ENCODE peak calls at places on chromosomes 2 and 18, in four cellular contexts. T is psoas muscle, L is heart left ventricle, C is uterus. W is an unnamed sample.
A peak's percentile ranks its signal among the peaks of the same experiment; 100 is the strongest.

GRCh38 chr2:197599285-197599965 is 76.0 kb downstream of the RFTN2 start:
- DNase-seq in T (no peak), L (no peak), C (no peak), W (no peak)

GRCh38 chr2:32632089-32632488 is 4.2 kb downstream of the TTC27 start:
- DNase-seq in T (no peak), L (no peak), C (no peak), W (no peak)

GRCh38 chr18:12305930-12306629 is 2.0 kb upstream of the TUBB6 start:
- DNase-seq in T (no peak), L (no peak), C (no peak), W (peak; percentile 53)

GRCh38 chr2:73260338-73260984 is 23.8 kb downstream of the FBXO41 start:
- DNase-seq in T (peak; percentile 44), L (no peak), C (no peak), W (no peak)

GRCh38 chr2:169046440-169047151 is 15.5 kb upstream of the ABCB11 start:
- DNase-seq in T (no peak), L (no peak), C (no peak), W (no peak)

GRCh38 chr2:133521146-133521745 is 47.0 kb downstream of the NCKAP5 start:
- DNase-seq in T (no peak), L (no peak), C (no peak), W (no peak)

GRCh38 chr18:77218642-77219041 is 31.0 kb upstream of the GALR1 start:
- DNase-seq in T (no peak), L (no peak), C (no peak), W (no peak)

GRCh38 chr2:38187416-38188127 is 111.6 kb upstream of the CYP1B1 start:
- DNase-seq in T (peak; percentile 72), L (peak; percentile 55), C (peak; percentile 88), W (no peak)

GRCh38 chr2:95165030-95165370 is 609 bp upstream of the ZNF2 start:
- DNase-seq in T (no peak), L (no peak), C (no peak), W (no peak)

GRCh38 chr2:66464930-66465637 is 30.2 kb downstream of the MEIS1 start:
- DNase-seq in T (no peak), L (no peak), C (no peak), W (no peak)

GRCh38 chr2:77104554-77104953 is 417.6 kb downstream of the LRRTM4 start:
- DNase-seq in T (no peak), L (no peak), C (no peak), W (no peak)

GRCh38 chr2:186347472-186347871 is 138.6 kb upstream of the ZC3H15 start:
- DNase-seq in T (no peak), L (no peak), C (no peak), W (no peak)

GRCh38 chr18:36547544-36547943 is 250.0 kb downstream of the FHOD3 start:
- DNase-seq in T (no peak), L (no peak), C (no peak), W (no peak)

GRCh38 chr2:57448816-57449215 is 597.8 kb upstream of the VRK2 start:
- DNase-seq in T (no peak), L (no peak), C (no peak), W (no peak)

GRCh38 chr18:65934874-65935273 is 184.1 kb downstream of the CDH7 start:
- DNase-seq in T (no peak), L (no peak), C (no peak), W (no peak)

GRCh38 chr2:105872830-105873229 is 128.1 kb downstream of the NCK2 start:
- DNase-seq in T (no peak), L (no peak), C (no peak), W (peak; percentile 60)

GRCh38 chr2:100877555-100877954 is 57.6 kb downstream of the NPAS2 start:
- DNase-seq in T (peak; percentile 31), L (no peak), C (no peak), W (no peak)

GRCh38 chr2:120735750-120736170 is at the start of gene GLI2:
- DNase-seq in T (peak; percentile 74), L (peak; percentile 74), C (peak; percentile 81), W (peak; percentile 83)

GRCh38 chr2:132567682-132568081 is 102.3 kb downstream of the LYPD1 start:
- DNase-seq in T (no peak), L (no peak), C (no peak), W (no peak)

GRCh38 chr18:75478996-75479870 is 51.7 kb upstream of the SMIM21 start:
- DNase-seq in T (no peak), L (no peak), C (peak; percentile 25), W (no peak)

GRCh38 chr2:26052731-26053130 is 18.8 kb downstream of the RAB10 start:
- DNase-seq in T (no peak), L (no peak), C (no peak), W (no peak)

GRCh38 chr2:221334466-221334865 is 237.6 kb downstream of the EPHA4 start:
- DNase-seq in T (no peak), L (no peak), C (no peak), W (no peak)

GRCh38 chr2:137172162-137172561 is 406.8 kb downstream of the THSD7B start:
- DNase-seq in T (no peak), L (no peak), C (no peak), W (no peak)

GRCh38 chr2:219570194-219570923 is 980 bp downstream of the OBSL1 start:
- DNase-seq in T (peak; percentile 51), L (no peak), C (peak; percentile 47), W (no peak)

GRCh38 chr2:66890286-66890812 is 455.4 kb downstream of the MEIS1 start:
- DNase-seq in T (no peak), L (no peak), C (no peak), W (no peak)

GRCh38 chr2:229230215-229230614 is 40.9 kb downstream of the PID1 start:
- DNase-seq in T (no peak), L (no peak), C (no peak), W (no peak)

GRCh38 chr18:62446511-62446910 is 76.3 kb upstream of the ZCCHC2 start:
- DNase-seq in T (no peak), L (no peak), C (no peak), W (no peak)

GRCh38 chr2:182616471-182617393 is 99.3 kb upstream of the DNAJC10 start:
- DNase-seq in T (no peak), L (no peak), C (no peak), W (no peak)

GRCh38 chr18:13611616-13612110 is 114.7 kb downstream of the FAM210A start:
- DNase-seq in T (peak; percentile 44), L (peak; percentile 77), C (peak; percentile 50), W (no peak)

GRCh38 chr2:73418343-73418742 is 32.7 kb downstream of the ALMS1 start:
- DNase-seq in T (peak; percentile 73), L (peak; percentile 67), C (peak; percentile 82), W (peak; percentile 76)

GRCh38 chr2:48183991-48184390 is 277.7 kb upstream of the FBXO11 start:
- DNase-seq in T (no peak), L (no peak), C (no peak), W (no peak)

GRCh38 chr2:238285653-238286082 is 2.7 kb downstream of the PER2 start:
- DNase-seq in T (peak; percentile 79), L (peak; percentile 66), C (peak; percentile 86), W (peak; percentile 90)

GRCh38 chr2:27932396-27932795 is 41.9 kb downstream of the BABAM2 start:
- DNase-seq in T (no peak), L (no peak), C (no peak), W (no peak)

GRCh38 chr2:141317986-141318385 is 812.8 kb downstream of the LRP1B start:
- DNase-seq in T (no peak), L (no peak), C (no peak), W (no peak)

GRCh38 chr2:43787895-43788294 is 14.1 kb downstream of the DYNC2LI1 start:
- DNase-seq in T (no peak), L (no peak), C (no peak), W (no peak)

GRCh38 chr2:122210898-122211605 is 455.6 kb downstream of the TSN start:
- DNase-seq in T (no peak), L (no peak), C (no peak), W (no peak)

GRCh38 chr2:96533292-96534073 is 3.1 kb upstream of the ARID5A start:
- DNase-seq in T (peak; percentile 89), L (peak; percentile 85), C (peak; percentile 80), W (peak; percentile 97)

DNA sequence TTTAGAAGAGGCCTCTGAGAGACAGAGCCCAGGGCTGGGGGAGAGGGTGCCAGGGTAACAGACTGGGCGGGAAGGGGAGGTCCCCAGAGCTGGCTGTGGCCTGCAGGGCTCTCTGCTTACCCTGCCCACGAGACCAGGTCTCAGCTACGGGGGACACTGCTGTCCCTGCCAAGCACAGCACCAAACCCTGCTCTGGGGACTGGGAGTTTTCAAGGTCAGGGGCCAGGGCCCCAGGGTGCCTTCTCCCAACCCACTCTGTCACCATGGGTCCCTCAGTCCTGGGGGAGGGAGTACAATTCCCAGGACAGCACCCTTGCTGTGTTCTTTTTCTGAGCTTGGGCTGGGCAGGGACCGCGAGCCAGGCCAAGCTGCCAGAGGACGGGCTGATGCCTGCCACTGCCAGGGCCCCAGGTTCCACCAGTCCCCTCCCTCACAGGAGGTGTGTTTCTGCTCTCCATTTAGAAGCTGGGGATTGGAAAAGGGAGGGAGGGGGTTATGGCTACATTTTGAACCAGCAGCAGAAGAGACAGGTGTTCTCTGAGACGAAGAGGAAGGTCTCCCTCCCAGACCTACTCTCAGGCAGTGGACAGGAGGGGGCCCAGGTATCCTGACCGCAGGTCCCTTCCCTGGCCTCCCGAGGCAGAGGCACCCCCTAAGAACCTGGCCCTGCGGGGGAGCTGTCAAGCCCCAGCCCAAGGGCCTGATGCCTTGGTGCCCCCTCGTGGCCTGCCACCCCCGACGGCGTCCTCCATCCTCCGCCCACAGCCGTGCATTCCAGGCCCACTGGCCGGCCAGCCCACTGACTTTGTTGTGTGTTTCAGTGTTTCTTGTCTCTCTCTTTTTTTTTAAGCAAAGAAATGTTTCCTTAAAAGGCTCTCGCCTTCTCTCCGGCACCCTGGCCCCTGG is 80.4 kb downstream of the TNS1 start:
- DNase-seq in T (peak; percentile 57), L (peak; percentile 65), C (peak; percentile 85), W (peak; percentile 94)
- TF ChIP-seq CTCF in T (peak; percentile 37), L (peak; percentile 6), C (peak; percentile 40), W (no peak)

DNA sequence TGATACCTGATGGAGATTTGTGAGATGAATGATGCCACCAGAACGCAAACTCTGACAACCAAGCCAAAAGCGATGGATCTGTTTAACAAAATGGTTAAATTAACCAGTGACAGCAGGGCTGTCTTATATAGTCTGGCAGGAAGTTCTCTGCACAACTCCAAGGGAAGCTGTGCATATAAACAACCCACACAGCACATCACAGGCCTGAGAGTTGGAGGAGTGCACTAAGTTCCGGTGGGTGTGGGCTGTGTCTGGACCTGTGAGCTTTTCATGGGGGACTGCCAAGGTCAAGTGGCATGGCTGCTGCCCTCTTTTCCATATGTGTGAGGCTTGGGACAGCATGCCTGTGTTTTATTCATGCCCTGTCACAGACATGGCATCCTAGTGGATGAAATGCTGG is 414.6 kb upstream of the TRIB2 start:
- DNase-seq in T (no peak), L (no peak), C (no peak), W (no peak)
- TF ChIP-seq CTCF in T (no peak), L (no peak), C (no peak), W (no peak)

GRCh38 chr18:50454379-50455005 is 79.6 kb downstream of the SKA1 start:
- DNase-seq in T (no peak), L (no peak), C (no peak), W (no peak)
- TF ChIP-seq CTCF in T (no peak), L (no peak), C (no peak), W (no peak)

GRCh38 chr2:233643128-233643527 is 6.9 kb downstream of the UGT1A10 start:
- DNase-seq in T (no peak), L (no peak), C (no peak), W (no peak)
- TF ChIP-seq CTCF in T (no peak), L (no peak), C (no peak), W (no peak)

GRCh38 chr2:15909736-15910135 is 30.6 kb upstream of the MYCN start:
- DNase-seq in T (no peak), L (no peak), C (no peak), W (no peak)
- TF ChIP-seq CTCF in T (no peak), L (no peak), C (no peak), W (no peak)